ENCODE peak calls at places on chromosomes 5 and 9, in nine cellular contexts. Z, J, F, X, S, V, B, R and N are unnamed samples.

GRCh38 chr9:137396808-137397367 is 26.1 kb downstream of the EXD3 start:
- ATAC-seq in Z (no peak), J (no peak), F (no peak), X (no peak), S (no peak), V (no peak), B (no peak), R (no peak), N (no peak)

GRCh38 chr5:79408028-79408427 is 105.9 kb downstream of the HOMER1 start:
- ATAC-seq in Z (no peak), J (no peak), F (no peak), X (no peak), S (no peak), V (no peak), B (no peak), R (no peak), N (no peak)

GRCh38 chr5:156383510-156383909 is 56.5 kb downstream of the SGCD start:
- ATAC-seq in Z (no peak), J (no peak), F (no peak), X (no peak), S (no peak), V (no peak), B (peak), R (no peak), N (no peak)

GRCh38 chr5:6262651-6263363 is 115.5 kb downstream of the MED10 start:
- ATAC-seq in Z (no peak), J (no peak), F (no peak), X (no peak), S (no peak), V (no peak), B (no peak), R (no peak), N (no peak)

GRCh38 chr5:136030956-136031611 is 2.3 kb downstream of the TGFBI start:
- ATAC-seq in Z (no peak), J (no peak), F (peak), X (no peak), S (no peak), V (no peak), B (no peak), R (no peak), N (no peak)

GRCh38 chr5:93331864-93332263 is 249.2 kb downstream of the NR2F1-AS1 start:
- ATAC-seq in Z (no peak), J (no peak), F (no peak), X (no peak), S (no peak), V (no peak), B (peak), R (no peak), N (no peak)

GRCh38 chr5:174734571-174735497 is 10.5 kb downstream of the MSX2 start:
- ATAC-seq in Z (no peak), J (no peak), F (no peak), X (no peak), S (no peak), V (no peak), B (no peak), R (no peak), N (no peak)

GRCh38 chr9:128503870-128504269 is 649 bp upstream of the GLE1 start:
- ATAC-seq in Z (peak), J (peak), F (no peak), X (no peak), S (no peak), V (peak), B (peak), R (peak), N (no peak)

GRCh38 chr5:137734962-137735530 is 843 bp downstream of the KLHL3 start:
- ATAC-seq in Z (peak), J (peak), F (peak), X (peak), S (peak), V (peak), B (peak), R (peak), N (no peak)

GRCh38 chr5:148364343-148364742 is 19.4 kb upstream of the FBXO38 start:
- ATAC-seq in Z (no peak), J (no peak), F (no peak), X (no peak), S (no peak), V (peak), B (no peak), R (no peak), N (no peak)

GRCh38 chr5:176731506-176732192 is 78.7 kb upstream of the UNC5A start:
- ATAC-seq in Z (no peak), J (no peak), F (no peak), X (no peak), S (no peak), V (no peak), B (no peak), R (no peak), N (no peak)

GRCh38 chr9:111986035-111986556 is 89.5 kb downstream of the UGCG start:
- ATAC-seq in Z (peak), J (peak), F (no peak), X (no peak), S (no peak), V (peak), B (peak), R (no peak), N (peak)

GRCh38 chr5:167945542-167946384 is 345.7 kb upstream of the WWC1 start:
- ATAC-seq in Z (no peak), J (no peak), F (no peak), X (no peak), S (no peak), V (no peak), B (peak), R (no peak), N (no peak)

GRCh38 chr5:144205141-144205551 is 34.5 kb downstream of the KCTD16 start:
- ATAC-seq in Z (peak), J (peak), F (no peak), X (no peak), S (no peak), V (peak), B (peak), R (peak), N (no peak)

GRCh38 chr5:180370861-180371641 is 17.9 kb upstream of the GFPT2 start:
- ATAC-seq in Z (peak), J (peak), F (no peak), X (no peak), S (no peak), V (no peak), B (peak), R (peak), N (no peak)

GRCh38 chr5:134525687-134526482 is 415 bp downstream of the JADE2 start:
- ATAC-seq in Z (peak), J (no peak), F (peak), X (peak), S (peak), V (peak), B (no peak), R (peak), N (no peak)

GRCh38 chr9:77583366-77583626 is 64.8 kb downstream of the GNA14 start:
- ATAC-seq in Z (no peak), J (no peak), F (no peak), X (no peak), S (no peak), V (no peak), B (no peak), R (no peak), N (no peak)